ENCODE peak calls at places on chromosomes 2 and 18, in eight cellular contexts. One of them, this sample, is unnamed. For H3K27me3, the result is how much of the 10 kb centered on the place peaks cover.

GRCh38 chr2:47265751-47266231 is 110.7 kb upstream of the STPG4 start:
- DNase-seq in HCT116: no peak
- DNase-seq in astrocyte: peak
- DNase-seq in GM12878: no peak
- DNase-seq in GM23338: no peak
- DNase-seq in SK-N-SH: peak
- DNase-seq in fibroblast of lung: peak
- DNase-seq in IMR-90: no peak
- DNase-seq in this sample: no peak

GRCh38 chr18:13302611-13303267 is 84.2 kb downstream of the LDLRAD4 start:
- DNase-seq in HCT116: no peak
- DNase-seq in astrocyte: no peak
- DNase-seq in GM12878: no peak
- DNase-seq in GM23338: no peak
- DNase-seq in SK-N-SH: no peak
- DNase-seq in fibroblast of lung: no peak
- DNase-seq in IMR-90: no peak
- DNase-seq in this sample: peak

GRCh38 chr2:165533331-165533730 is 63.8 kb downstream of the CSRNP3 start:
- DNase-seq in HCT116: no peak
- DNase-seq in astrocyte: no peak
- DNase-seq in GM12878: no peak
- DNase-seq in GM23338: no peak
- DNase-seq in SK-N-SH: no peak
- DNase-seq in fibroblast of lung: no peak
- DNase-seq in IMR-90: no peak
- DNase-seq in this sample: no peak

GRCh38 chr2:104539649-104540048 is 314.3 kb upstream of the POU3F3 start:
- DNase-seq in HCT116: no peak
- DNase-seq in astrocyte: no peak
- DNase-seq in GM12878: no peak
- DNase-seq in GM23338: no peak
- DNase-seq in SK-N-SH: no peak
- DNase-seq in fibroblast of lung: no peak
- DNase-seq in IMR-90: no peak
- DNase-seq in this sample: no peak

GRCh38 chr2:179614121-179614520 is 247.3 kb downstream of the ZNF385B start:
- DNase-seq in HCT116: no peak
- DNase-seq in astrocyte: no peak
- DNase-seq in GM12878: no peak
- DNase-seq in GM23338: no peak
- DNase-seq in SK-N-SH: no peak
- DNase-seq in fibroblast of lung: peak
- DNase-seq in IMR-90: peak
- DNase-seq in this sample: no peak

GRCh38 chr2:219897456-219897855 is 270.0 kb downstream of the SLC4A3 start:
- DNase-seq in HCT116: no peak
- DNase-seq in astrocyte: no peak
- DNase-seq in GM12878: no peak
- DNase-seq in GM23338: no peak
- DNase-seq in SK-N-SH: no peak
- DNase-seq in fibroblast of lung: no peak
- DNase-seq in IMR-90: no peak
- DNase-seq in this sample: no peak

GRCh38 chr18:70256184-70256583 is 32.7 kb upstream of the SOCS6 start:
- DNase-seq in HCT116: no peak
- DNase-seq in astrocyte: no peak
- DNase-seq in GM12878: no peak
- DNase-seq in GM23338: no peak
- DNase-seq in SK-N-SH: no peak
- DNase-seq in fibroblast of lung: no peak
- DNase-seq in IMR-90: no peak
- DNase-seq in this sample: no peak

GRCh38 chr2:30326497-30326896 is 95.2 kb downstream of the LBH start:
- DNase-seq in HCT116: no peak
- DNase-seq in astrocyte: no peak
- DNase-seq in GM12878: no peak
- DNase-seq in GM23338: no peak
- DNase-seq in SK-N-SH: no peak
- DNase-seq in fibroblast of lung: no peak
- DNase-seq in IMR-90: no peak
- DNase-seq in this sample: no peak

GRCh38 chr18:64982414-64983096 is 768.3 kb upstream of the CDH7 start:
- DNase-seq in HCT116: no peak
- DNase-seq in astrocyte: no peak
- DNase-seq in GM12878: no peak
- DNase-seq in GM23338: no peak
- DNase-seq in SK-N-SH: peak
- DNase-seq in fibroblast of lung: no peak
- DNase-seq in IMR-90: no peak
- DNase-seq in this sample: no peak

GRCh38 chr2:240293865-240294461 is 141.5 kb upstream of the GPC1 start:
- DNase-seq in HCT116: no peak
- DNase-seq in astrocyte: no peak
- DNase-seq in GM12878: no peak
- DNase-seq in GM23338: no peak
- DNase-seq in SK-N-SH: peak
- DNase-seq in fibroblast of lung: no peak
- DNase-seq in IMR-90: peak
- DNase-seq in this sample: no peak

GRCh38 chr2:226184540-226184939 is 615.1 kb downstream of the IRS1 start:
- DNase-seq in HCT116: no peak
- DNase-seq in astrocyte: no peak
- DNase-seq in GM12878: no peak
- DNase-seq in GM23338: no peak
- DNase-seq in SK-N-SH: no peak
- DNase-seq in fibroblast of lung: no peak
- DNase-seq in IMR-90: no peak
- DNase-seq in this sample: no peak

GRCh38 chr2:131389657-131390056 is 25.7 kb upstream of the RAB6D start:
- DNase-seq in HCT116: no peak
- DNase-seq in astrocyte: no peak
- DNase-seq in GM12878: no peak
- DNase-seq in GM23338: no peak
- DNase-seq in SK-N-SH: no peak
- DNase-seq in fibroblast of lung: no peak
- DNase-seq in IMR-90: no peak
- DNase-seq in this sample: no peak

GRCh38 chr18:62339106-62339988 is 14.2 kb downstream of the TNFRSF11A start:
- DNase-seq in HCT116: peak
- DNase-seq in astrocyte: peak
- DNase-seq in GM12878: no peak
- DNase-seq in GM23338: peak
- DNase-seq in SK-N-SH: no peak
- DNase-seq in fibroblast of lung: peak
- DNase-seq in IMR-90: peak
- DNase-seq in this sample: no peak

GRCh38 chr2:63058742-63059433 is 8.3 kb downstream of the OTX1 start:
- DNase-seq in HCT116: no peak
- DNase-seq in astrocyte: no peak
- DNase-seq in GM12878: no peak
- DNase-seq in GM23338: peak
- DNase-seq in SK-N-SH: peak
- DNase-seq in fibroblast of lung: no peak
- DNase-seq in IMR-90: no peak
- DNase-seq in this sample: no peak

GRCh38 chr18:78582898-78583738 is 396.5 kb upstream of the SALL3 start:
- DNase-seq in HCT116: no peak
- DNase-seq in astrocyte: no peak
- DNase-seq in GM12878: no peak
- DNase-seq in GM23338: no peak
- DNase-seq in SK-N-SH: no peak
- DNase-seq in fibroblast of lung: no peak
- DNase-seq in IMR-90: no peak
- DNase-seq in this sample: no peak

GRCh38 chr18:35618289-35618688 is 36.7 kb downstream of the GALNT1 start:
- DNase-seq in HCT116: no peak
- DNase-seq in astrocyte: no peak
- DNase-seq in GM12878: no peak
- DNase-seq in GM23338: no peak
- DNase-seq in SK-N-SH: no peak
- DNase-seq in fibroblast of lung: no peak
- DNase-seq in IMR-90: no peak
- DNase-seq in this sample: no peak

GRCh38 chr2:69559696-69560482 is 83.7 kb downstream of the AAK1 start:
- DNase-seq in HCT116: peak
- DNase-seq in astrocyte: peak
- DNase-seq in GM12878: no peak
- DNase-seq in GM23338: peak
- DNase-seq in SK-N-SH: peak
- DNase-seq in fibroblast of lung: peak
- DNase-seq in IMR-90: peak
- DNase-seq in this sample: peak

GRCh38 chr2:2933421-2933820 is 444.2 kb downstream of the EIPR1 start:
- DNase-seq in HCT116: no peak
- DNase-seq in astrocyte: no peak
- DNase-seq in GM12878: no peak
- DNase-seq in GM23338: no peak
- DNase-seq in SK-N-SH: peak
- DNase-seq in fibroblast of lung: no peak
- DNase-seq in IMR-90: no peak
- DNase-seq in this sample: peak

GRCh38 chr2:62293490-62294212 is 97.7 kb downstream of the B3GNT2 start:
- DNase-seq in HCT116: no peak
- DNase-seq in astrocyte: peak
- DNase-seq in GM12878: no peak
- DNase-seq in GM23338: peak
- DNase-seq in SK-N-SH: peak
- DNase-seq in fibroblast of lung: peak
- DNase-seq in IMR-90: no peak
- DNase-seq in this sample: no peak

GRCh38 chr2:218882866-218883366 is 2.3 kb downstream of the WNT10A start:
- DNase-seq in HCT116: no peak
- DNase-seq in astrocyte: no peak
- DNase-seq in GM12878: no peak
- DNase-seq in GM23338: no peak
- DNase-seq in SK-N-SH: peak
- DNase-seq in fibroblast of lung: no peak
- DNase-seq in IMR-90: no peak
- DNase-seq in this sample: no peak

GRCh38 chr2:152093464-152093863 is 5.4 kb downstream of the CACNB4 start:
- DNase-seq in HCT116: no peak
- DNase-seq in astrocyte: no peak
- DNase-seq in GM12878: no peak
- DNase-seq in GM23338: no peak
- DNase-seq in SK-N-SH: no peak
- DNase-seq in fibroblast of lung: no peak
- DNase-seq in IMR-90: no peak
- DNase-seq in this sample: no peak
- H3K27me3 ChIP-seq in HCT116: under half
- H3K27me3 ChIP-seq in astrocyte: under half
- H3K27me3 ChIP-seq in GM12878: under half
- H3K27me3 ChIP-seq in GM23338: under half
- H3K27me3 ChIP-seq in SK-N-SH: under half
- H3K27me3 ChIP-seq in fibroblast of lung: under half
- H3K27me3 ChIP-seq in IMR-90: under half
- H3K27me3 ChIP-seq in this sample: under half

DNA sequence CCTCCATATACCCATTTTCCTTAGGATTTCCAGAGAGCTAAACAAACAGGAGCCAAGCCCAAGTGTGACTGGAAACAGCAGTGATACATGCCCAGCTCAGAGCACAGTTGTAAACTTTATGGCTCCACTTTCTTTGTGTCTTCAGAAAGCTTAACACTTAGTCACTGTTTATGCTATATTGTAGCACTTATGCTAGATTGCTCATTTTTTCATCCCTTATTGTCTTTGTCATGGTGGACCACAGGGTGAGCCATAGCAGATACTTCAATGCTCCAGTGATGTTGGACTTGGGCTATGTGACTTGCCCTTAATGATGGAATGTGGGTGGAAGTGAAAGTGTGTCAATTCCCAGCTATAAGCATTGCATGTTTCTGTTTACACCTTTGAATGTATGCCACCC is 401.6 kb downstream of the METTL4 start:
- DNase-seq in HCT116: no peak
- DNase-seq in astrocyte: no peak
- DNase-seq in GM12878: no peak
- DNase-seq in GM23338: no peak
- DNase-seq in SK-N-SH: no peak
- DNase-seq in fibroblast of lung: peak
- DNase-seq in IMR-90: no peak
- DNase-seq in this sample: no peak
- H3K4me3 ChIP-seq in HCT116: no peak
- H3K4me3 ChIP-seq in astrocyte: no peak
- H3K4me3 ChIP-seq in GM12878: no peak
- H3K4me3 ChIP-seq in GM23338: no peak
- H3K4me3 ChIP-seq in SK-N-SH: no peak
- H3K4me3 ChIP-seq in fibroblast of lung: no peak
- H3K4me3 ChIP-seq in IMR-90: no peak
- H3K4me3 ChIP-seq in this sample: no peak

GRCh38 chr2:80454628-80455027 is 150.1 kb upstream of the LRRTM1 start:
- DNase-seq in HCT116: no peak
- DNase-seq in astrocyte: no peak
- DNase-seq in GM12878: no peak
- DNase-seq in GM23338: no peak
- DNase-seq in SK-N-SH: peak
- DNase-seq in fibroblast of lung: no peak
- DNase-seq in IMR-90: no peak
- DNase-seq in this sample: no peak
- H2AFZ ChIP-seq in HCT116: no peak
- H2AFZ ChIP-seq in astrocyte: no peak
- H2AFZ ChIP-seq in GM12878: no peak
- H2AFZ ChIP-seq in GM23338: no peak
- H2AFZ ChIP-seq in SK-N-SH: no peak
- H2AFZ ChIP-seq in fibroblast of lung: no peak
- H2AFZ ChIP-seq in IMR-90: no peak
- H2AFZ ChIP-seq in this sample: no peak

GRCh38 chr18:6938003-6938402 is 179.6 kb downstream of the LAMA1 start:
- DNase-seq in HCT116: no peak
- DNase-seq in astrocyte: no peak
- DNase-seq in GM12878: no peak
- DNase-seq in GM23338: no peak
- DNase-seq in SK-N-SH: no peak
- DNase-seq in fibroblast of lung: no peak
- DNase-seq in IMR-90: no peak
- DNase-seq in this sample: no peak
- H3K27me3 ChIP-seq in HCT116: under half
- H3K27me3 ChIP-seq in astrocyte: under half
- H3K27me3 ChIP-seq in GM12878: under half
- H3K27me3 ChIP-seq in GM23338: under half
- H3K27me3 ChIP-seq in SK-N-SH: under half
- H3K27me3 ChIP-seq in fibroblast of lung: under half
- H3K27me3 ChIP-seq in IMR-90: under half
- H3K27me3 ChIP-seq in this sample: under half

DNA sequence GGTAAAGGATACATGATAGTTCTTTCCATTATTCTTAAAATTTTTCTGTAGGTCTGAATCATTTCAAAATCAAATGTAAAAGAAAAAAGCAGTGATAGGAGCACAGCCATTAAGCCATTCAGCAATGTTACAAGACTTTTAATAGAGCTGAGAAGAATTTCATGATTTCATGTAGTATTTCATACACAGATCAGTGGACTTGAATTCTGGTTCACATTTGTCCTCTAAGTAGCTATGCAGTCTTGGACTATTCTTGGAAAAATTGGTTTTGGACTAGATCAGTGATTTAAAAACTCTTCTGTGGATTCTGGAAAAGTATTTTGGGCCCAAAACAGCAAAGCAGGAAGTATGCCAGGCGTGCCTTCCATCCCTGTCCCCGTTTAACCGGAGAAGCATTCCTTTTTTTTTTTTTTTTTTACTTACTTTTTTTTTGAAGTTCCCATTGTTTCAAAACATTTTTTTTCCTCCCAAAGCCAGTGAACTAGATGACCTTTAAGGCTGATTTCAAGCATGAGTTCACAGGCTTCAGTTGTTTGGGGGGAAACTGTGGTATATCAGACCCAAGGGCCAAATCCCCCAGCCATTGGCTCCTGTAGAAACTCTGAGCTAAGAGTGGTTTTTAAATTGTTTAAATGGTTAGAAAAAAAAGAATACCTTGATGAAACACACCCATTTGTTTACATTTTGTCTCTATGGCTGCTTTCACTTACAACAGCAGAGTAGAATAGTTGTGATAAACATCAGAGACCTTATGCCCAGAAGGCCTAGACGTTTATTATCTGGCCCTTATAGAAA is 17.5 kb upstream of the POLI start:
- DNase-seq in HCT116: no peak
- DNase-seq in astrocyte: no peak
- DNase-seq in GM12878: no peak
- DNase-seq in GM23338: no peak
- DNase-seq in SK-N-SH: no peak
- DNase-seq in fibroblast of lung: no peak
- DNase-seq in IMR-90: no peak
- DNase-seq in this sample: no peak
- H3K4me3 ChIP-seq in HCT116: no peak
- H3K4me3 ChIP-seq in astrocyte: no peak
- H3K4me3 ChIP-seq in GM12878: no peak
- H3K4me3 ChIP-seq in GM23338: no peak
- H3K4me3 ChIP-seq in SK-N-SH: no peak
- H3K4me3 ChIP-seq in fibroblast of lung: no peak
- H3K4me3 ChIP-seq in IMR-90: no peak
- H3K4me3 ChIP-seq in this sample: no peak